ENCODE peak calls at places on chromosome 20, in nine cellular contexts. R is breast epithelium, A is pancreas, W is bronchial epithelial cell, H is PC-9, P is dorsolateral prefrontal cortex, K is mesenchymal stem cell, V is Caco-2, O is BE2C. Z is an unnamed sample.

GRCh38 chr20:420721-421574 is 12.8 kb downstream of the RBCK1 start:
- DNase-seq in R (no peak), W (no peak), O (peak), V (no peak), A (no peak), H (no peak), K (no peak), P (no peak), Z (no peak)

GRCh38 chr20:6744805-6745204 is 22.7 kb upstream of the BMP2 start:
- DNase-seq in V (no peak), K (no peak), R (no peak), A (no peak), O (no peak), P (no peak), W (peak), H (no peak), Z (no peak)

GRCh38 chr20:2295886-2296544 is at the start of gene TGM3:
- DNase-seq in R (no peak), W (no peak), V (no peak), K (no peak), H (no peak), O (no peak), P (no peak), A (no peak), Z (no peak)

GRCh38 chr20:58702161-58702510 is 9.5 kb downstream of the NPEPL1 start:
- DNase-seq in K (no peak), W (no peak), P (no peak), H (no peak), R (no peak), O (no peak), A (no peak), V (no peak), Z (no peak)

GRCh38 chr20:37356387-37356786 is 10.4 kb downstream of the SRC start:
- DNase-seq in K (no peak), P (no peak), A (no peak), V (peak), W (peak), H (no peak), R (peak), O (no peak), Z (peak)

GRCh38 chr20:13336308-13337089 is 115.4 kb downstream of the ISM1 start:
- DNase-seq in K (no peak), H (no peak), V (peak), A (no peak), R (no peak), P (no peak), W (peak), O (no peak), Z (no peak)

GRCh38 chr20:14295238-14295637 is 42.2 kb downstream of the FLRT3 start:
- DNase-seq in V (no peak), A (no peak), K (no peak), P (no peak), R (no peak), O (no peak), H (no peak), W (no peak), Z (no peak)

GRCh38 chr20:57398901-57399535 is 7.8 kb downstream of the RBM38 start:
- DNase-seq in A (no peak), R (no peak), K (no peak), O (no peak), H (no peak), P (no peak), W (no peak), V (no peak), Z (no peak)

GRCh38 chr20:42961771-42962170 is 227.9 kb downstream of the PTPRT start:
- DNase-seq in P (no peak), O (no peak), W (no peak), R (no peak), V (no peak), H (no peak), A (no peak), K (no peak), Z (no peak)

GRCh38 chr20:25254986-25255680 is 7.2 kb downstream of the PYGB start:
- DNase-seq in V (no peak), W (no peak), P (no peak), O (no peak), R (peak), H (no peak), K (no peak), A (no peak), Z (peak)

GRCh38 chr20:57838670-57839142 is 128.9 kb upstream of the PMEPA1 start:
- DNase-seq in K (no peak), A (no peak), P (no peak), W (no peak), H (no peak), O (peak), V (no peak), R (no peak), Z (no peak)

GRCh38 chr20:1944345-1945099 is 49.3 kb downstream of the SIRPA start:
- DNase-seq in W (peak), H (no peak), K (no peak), O (no peak), P (no peak), V (no peak), R (no peak), A (no peak), Z (no peak)

GRCh38 chr20:19881990-19882389 is 123.9 kb downstream of the RIN2 start:
- DNase-seq in V (no peak), P (no peak), W (no peak), H (no peak), R (no peak), O (no peak), K (no peak), A (no peak), Z (no peak)
- H3K4me3 ChIP-seq in V (no peak), P (no peak), W (no peak), H (no peak), R (no peak), O (no peak), K (no peak), A (no peak), Z (no peak)

GRCh38 chr20:63854069-63854765 is 7.1 kb upstream of the ABHD16B start:
- DNase-seq in O (no peak), K (peak), W (no peak), R (no peak), P (no peak), A (no peak), V (no peak), H (no peak), Z (no peak)
- H3K4me3 ChIP-seq in O (no peak), K (peak), W (no peak), R (peak), P (peak), A (no peak), V (no peak), H (no peak), Z (peak)

DNA sequence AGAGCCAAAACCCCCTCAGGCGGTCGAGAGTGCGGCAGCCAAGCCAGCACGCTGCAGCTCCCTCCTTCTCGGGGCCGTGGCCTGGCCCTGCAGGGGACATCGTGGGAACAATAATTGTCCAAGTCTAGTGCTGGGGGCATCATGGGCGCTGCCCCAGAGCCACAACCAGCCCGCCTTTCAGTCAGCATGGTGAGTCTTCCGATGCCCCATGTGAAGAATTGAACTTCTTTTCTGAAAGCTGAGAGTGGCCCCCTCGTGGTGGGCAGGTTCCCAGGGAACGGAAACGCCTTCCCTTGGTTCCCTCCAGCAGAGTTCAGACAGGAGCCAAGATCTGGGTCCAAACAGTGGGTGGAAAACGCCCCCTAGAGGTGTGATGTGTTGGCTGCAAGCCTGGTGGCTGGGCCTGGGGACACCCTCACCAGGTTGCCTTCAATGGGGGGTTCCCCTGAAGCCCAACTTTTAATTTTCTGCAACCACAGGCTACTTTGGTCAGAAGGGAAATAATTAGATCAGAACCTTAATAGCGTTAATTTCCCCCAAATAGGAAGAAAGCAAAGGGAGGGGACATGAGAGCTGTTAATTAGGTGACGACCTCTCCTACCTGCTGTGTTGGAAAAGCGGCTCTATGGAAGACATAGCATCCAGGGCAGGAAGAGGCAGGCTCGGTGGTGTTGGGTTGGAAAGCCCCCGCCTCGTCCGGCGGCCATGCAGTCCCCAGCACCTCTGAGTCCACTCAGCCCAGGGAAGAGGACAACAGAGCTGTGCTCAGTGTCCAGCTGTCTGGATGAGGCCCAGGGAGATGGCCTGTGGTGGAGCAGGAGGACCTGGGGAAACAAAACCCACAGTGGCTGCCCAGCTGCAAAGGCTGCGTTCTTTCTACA is 4.7 kb upstream of the MRGBP start:
- DNase-seq in W (peak), O (peak), V (peak), P (peak), A (peak), H (peak), K (peak), R (peak), Z (peak)
- H3K4me3 ChIP-seq in W (no peak), O (no peak), V (no peak), P (no peak), A (no peak), H (no peak), K (no peak), R (no peak), Z (no peak)

GRCh38 chr20:3797226-3797545 is 1.1 kb downstream of the CDC25B start:
- DNase-seq in V (no peak), O (no peak), A (no peak), R (no peak), W (no peak), P (no peak), K (no peak), H (no peak), Z (no peak)
- H3K4me3 ChIP-seq in V (peak), O (peak), A (no peak), R (peak), W (peak), P (peak), K (no peak), H (peak), Z (peak)

GRCh38 chr20:48957521-48957920 is 36.0 kb downstream of the ARFGEF2 start:
- DNase-seq in P (no peak), O (peak), H (no peak), W (no peak), A (no peak), R (no peak), K (peak), V (no peak), Z (no peak)

GRCh38 chr20:48958743-48959142 is 37.2 kb downstream of the ARFGEF2 start:
- DNase-seq in O (no peak), W (no peak), H (no peak), A (no peak), V (no peak), P (no peak), K (no peak), R (no peak), Z (no peak)

GRCh38 chr20:48957053-48957481 is 35.6 kb downstream of the ARFGEF2 start:
- DNase-seq in K (no peak), H (no peak), W (no peak), O (peak), P (no peak), A (no peak), R (no peak), V (no peak), Z (no peak)

GRCh38 chr20:48962976-48963730 is 41.6 kb downstream of the ARFGEF2 start:
- DNase-seq in K (peak), R (peak), H (no peak), A (no peak), W (no peak), O (no peak), P (no peak), V (no peak), Z (no peak)

GRCh38 chr20:48959902-48960550 is 38.5 kb downstream of the ARFGEF2 start:
- DNase-seq in H (peak), K (no peak), O (no peak), A (no peak), V (no peak), W (peak), P (no peak), R (no peak), Z (no peak)
- H3K4me3 ChIP-seq in H (no peak), K (no peak), O (no peak), A (no peak), V (no peak), W (no peak), P (no peak), R (no peak), Z (no peak)